ENCODE peak calls at places on chromosome 1, in ten cellular contexts. E is left lung; W is activated CD8-positive, alpha-beta memory T cell treated with anti-CD3 and anti-CD28 coated beads, Interleukin-2, amount 10 ng/mL, durations not matched to agents 7 days and 5 days; P is right cardiac atrium; U is left cardiac atrium; Q is mucosa of descending colon; J is central memory CD8-positive, alpha-beta T cell; Y is body of pancreas; M is CD8-positive, alpha-beta T cell; K is activated B cell treated with CpG ODN at 0.5 μM for 24 hours. N is an unnamed sample.

GRCh38 chr1:39006726-39007645 is 15.9 kb downstream of the AKIRIN1 start:
- ATAC-seq in E (no peak), W (no peak), P (no peak), U (no peak), Q (no peak), J (no peak), Y (no peak), M (no peak), K (no peak), N (no peak)

GRCh38 chr1:27327964-27328363 is 6.0 kb downstream of the TMEM222 start:
- ATAC-seq in E (no peak), W (no peak), P (no peak), U (no peak), Q (no peak), J (no peak), Y (no peak), M (no peak), K (no peak), N (no peak)

GRCh38 chr1:48236716-48237470 is 14.4 kb downstream of the SLC5A9 start:
- ATAC-seq in E (peak; percentile 85), W (peak; percentile 39), P (peak; percentile 30), U (peak; percentile 54), Q (peak; percentile 77), J (no peak), Y (peak; percentile 63), M (peak; percentile 34), K (no peak), N (no peak)

GRCh38 chr1:217136895-217137205 is 413.6 kb upstream of the ESRRG start:
- ATAC-seq in E (no peak), W (no peak), P (no peak), U (no peak), Q (no peak), J (no peak), Y (no peak), M (no peak), K (no peak), N (no peak)

GRCh38 chr1:87717167-87717670 is 388.5 kb downstream of the LMO4 start:
- ATAC-seq in E (no peak), W (no peak), P (no peak), U (no peak), Q (no peak), J (no peak), Y (no peak), M (no peak), K (no peak), N (no peak)

GRCh38 chr1:2234762-2235113 is 6.6 kb downstream of the SKI start:
- ATAC-seq in E (peak; percentile 14), W (peak; percentile 25), P (peak; percentile 0), U (peak; percentile 5), Q (peak; percentile 15), J (peak; percentile 43), Y (no peak), M (no peak), K (peak; percentile 38), N (peak; percentile 15)

GRCh38 chr1:171786534-171786933 is 5.1 kb downstream of the METTL13 start:
- ATAC-seq in E (no peak), W (no peak), P (no peak), U (no peak), Q (no peak), J (no peak), Y (no peak), M (no peak), K (no peak), N (no peak)

GRCh38 chr1:234907585-234908457 is 220.8 kb downstream of the TOMM20 start:
- ATAC-seq in E (peak; percentile 83), W (no peak), P (peak; percentile 80), U (peak; percentile 69), Q (peak; percentile 83), J (no peak), Y (peak; percentile 79), M (no peak), K (no peak), N (peak; percentile 64)

GRCh38 chr1:13576926-13577325 is 6.7 kb upstream of the PDPN start:
- ATAC-seq in E (no peak), W (no peak), P (peak; percentile 47), U (peak; percentile 44), Q (no peak), J (no peak), Y (no peak), M (no peak), K (no peak), N (no peak)

GRCh38 chr1:26858160-26858559 is 4.8 kb upstream of the SFN start:
- ATAC-seq in E (no peak), W (no peak), P (no peak), U (no peak), Q (no peak), J (no peak), Y (no peak), M (no peak), K (no peak), N (peak; percentile 25)

GRCh38 chr1:93605812-93606512 is 75.7 kb downstream of the BCAR3 start:
- ATAC-seq in E (peak; percentile 37), W (no peak), P (no peak), U (peak; percentile 61), Q (peak; percentile 60), J (no peak), Y (no peak), M (no peak), K (no peak), N (peak; percentile 71)

GRCh38 chr1:156760092-156760795 is 7.1 kb upstream of the PRCC start:
- ATAC-seq in E (no peak), W (no peak), P (no peak), U (no peak), Q (no peak), J (no peak), Y (no peak), M (no peak), K (no peak), N (no peak)

GRCh38 chr1:27666791-27667254 is 5.2 kb downstream of the IFI6 start:
- ATAC-seq in E (no peak), W (no peak), P (no peak), U (no peak), Q (no peak), J (no peak), Y (no peak), M (no peak), K (no peak), N (no peak)

GRCh38 chr1:245516178-245516829 is 361.5 kb downstream of the KIF26B start:
- ATAC-seq in E (peak; percentile 67), W (no peak), P (no peak), U (no peak), Q (no peak), J (no peak), Y (no peak), M (no peak), K (no peak), N (no peak)

GRCh38 chr1:171794085-171794484 is 12.6 kb downstream of the METTL13 start:
- ATAC-seq in E (no peak), W (peak; percentile 100), P (no peak), U (peak; percentile 36), Q (no peak), J (peak; percentile 92), Y (no peak), M (peak; percentile 98), K (peak; percentile 85), N (no peak)

GRCh38 chr1:85661767-85662166 is 46.5 kb downstream of the ZNHIT6 start:
- ATAC-seq in E (no peak), W (no peak), P (no peak), U (no peak), Q (no peak), J (no peak), Y (no peak), M (no peak), K (no peak), N (no peak)

GRCh38 chr1:86441581-86441980 is 17.6 kb downstream of the CLCA2 start:
- ATAC-seq in E (no peak), W (no peak), P (no peak), U (no peak), Q (peak; percentile 34), J (peak; percentile 58), Y (no peak), M (peak; percentile 88), K (no peak), N (no peak)

GRCh38 chr1:201686709-201687455 is 142.1 kb upstream of the IPO9 start:
- ATAC-seq in E (peak; percentile 88), W (no peak), P (no peak), U (no peak), Q (peak; percentile 96), J (no peak), Y (peak; percentile 83), M (no peak), K (no peak), N (no peak)

GRCh38 chr1:27609618-27610240 is 5.8 kb upstream of the AHDC1 start:
- ATAC-seq in E (no peak), W (no peak), P (no peak), U (no peak), Q (no peak), J (peak; percentile 33), Y (no peak), M (peak; percentile 20), K (peak; percentile 68), N (no peak)

GRCh38 chr1:1324084-1324523 is 356 bp downstream of the INTS11 start:
- ATAC-seq in E (no peak), W (peak; percentile 47), P (no peak), U (no peak), Q (peak; percentile 15), J (peak; percentile 41), Y (no peak), M (no peak), K (no peak), N (no peak)

GRCh38 chr1:113675299-113675698 is 84.0 kb downstream of the PHTF1 start:
- ATAC-seq in E (no peak), W (no peak), P (no peak), U (no peak), Q (no peak), J (no peak), Y (no peak), M (no peak), K (no peak), N (no peak)

GRCh38 chr1:245956225-245956624 is 550.9 kb downstream of the SMYD3 start:
- ATAC-seq in E (no peak), W (peak; percentile 81), P (no peak), U (no peak), Q (peak; percentile 62), J (peak; percentile 64), Y (no peak), M (peak; percentile 68), K (peak; percentile 29), N (no peak)

GRCh38 chr1:13513063-13513884 is 529 bp downstream of the LRRC38 start:
- ATAC-seq in E (no peak), W (no peak), P (no peak), U (peak; percentile 22), Q (no peak), J (no peak), Y (no peak), M (no peak), K (no peak), N (no peak)

GRCh38 chr1:244234009-244234643 is 183.0 kb downstream of the ZBTB18 start:
- ATAC-seq in E (no peak), W (peak; percentile 30), P (no peak), U (no peak), Q (no peak), J (no peak), Y (no peak), M (no peak), K (no peak), N (no peak)

GRCh38 chr1:227437495-227438008 is 119.3 kb upstream of the CDC42BPA start:
- ATAC-seq in E (peak; percentile 92), W (no peak), P (peak; percentile 71), U (peak; percentile 83), Q (peak; percentile 66), J (no peak), Y (peak; percentile 77), M (no peak), K (no peak), N (no peak)

GRCh38 chr1:4153571-4153970 is 253.5 kb upstream of the C1orf174 start:
- ATAC-seq in E (no peak), W (no peak), P (no peak), U (no peak), Q (no peak), J (no peak), Y (no peak), M (no peak), K (no peak), N (no peak)

GRCh38 chr1:207815913-207816312 is 64.1 kb downstream of the CD46 start:
- ATAC-seq in E (no peak), W (peak; percentile 56), P (no peak), U (no peak), Q (no peak), J (no peak), Y (no peak), M (no peak), K (peak; percentile 15), N (no peak)

GRCh38 chr1:236800002-236800620 is 5.0 kb downstream of the MTR start:
- ATAC-seq in E (no peak), W (no peak), P (no peak), U (no peak), Q (no peak), J (no peak), Y (no peak), M (no peak), K (no peak), N (no peak)

N was measured in gastroesophageal sphincter.